ENCODE peak calls at places on chromosomes 6 and 20, in eight cellular contexts. F, O, P, Z, V, N, D and X are unnamed samples.

GRCh38 chr6:74289881-74290280 is 593.9 kb downstream of the CD109 start:
- DNase-seq in F (no peak), O (no peak), P (no peak), Z (peak; percentile 36), V (no peak), N (no peak), D (no peak), X (no peak)

GRCh38 chr6:14596410-14596809 is 478.8 kb downstream of the CD83 start:
- DNase-seq in F (no peak), O (peak; percentile 14), P (no peak), Z (peak; percentile 99), V (no peak), N (no peak), D (no peak), X (no peak)

GRCh38 chr20:50348118-50348517 is 157.5 kb downstream of the CEBPB start:
- DNase-seq in F (peak; percentile 85), O (no peak), P (no peak), Z (no peak), V (no peak), N (peak; percentile 27), D (no peak), X (peak; percentile 39)

GRCh38 chr6:20746024-20746423 is 211.8 kb downstream of the CDKAL1 start:
- DNase-seq in F (no peak), O (peak; percentile 15), P (no peak), Z (peak; percentile 11), V (no peak), N (no peak), D (no peak), X (no peak)

GRCh38 chr20:58587467-58587866 is 63.6 kb upstream of the STX16 start:
- DNase-seq in F (peak; percentile 20), O (no peak), P (no peak), Z (no peak), V (no peak), N (no peak), D (no peak), X (no peak)

GRCh38 chr6:43559328-43559727 is 16.5 kb downstream of the XPO5 start:
- DNase-seq in F (no peak), O (no peak), P (no peak), Z (no peak), V (no peak), N (no peak), D (no peak), X (no peak)

GRCh38 chr6:6913346-6913745 is 194.4 kb upstream of the RREB1 start:
- DNase-seq in F (no peak), O (no peak), P (no peak), Z (no peak), V (no peak), N (no peak), D (no peak), X (no peak)

GRCh38 chr6:17431581-17431980 is 38.2 kb downstream of the CAP2 start:
- DNase-seq in F (no peak), O (no peak), P (no peak), Z (peak; percentile 35), V (peak; percentile 16), N (no peak), D (no peak), X (no peak)

GRCh38 chr6:147166360-147166944 is 37.8 kb upstream of the STXBP5 start:
- DNase-seq in F (no peak), O (no peak), P (no peak), Z (peak; percentile 41), V (no peak), N (no peak), D (no peak), X (no peak)

GRCh38 chr6:156781882-156782631 is 4.9 kb downstream of the ARID1B start:
- DNase-seq in F (no peak), O (no peak), P (no peak), Z (no peak), V (no peak), N (no peak), D (no peak), X (no peak)

GRCh38 chr6:37357860-37358259 is 4.1 kb downstream of the RNF8 start:
- DNase-seq in F (no peak), O (no peak), P (no peak), Z (no peak), V (no peak), N (no peak), D (no peak), X (no peak)

GRCh38 chr6:8507286-8507685 is 71.9 kb upstream of the SLC35B3 start:
- DNase-seq in F (no peak), O (no peak), P (no peak), Z (no peak), V (no peak), N (no peak), D (no peak), X (no peak)

GRCh38 chr6:71513036-71513435 is 224.4 kb downstream of the OGFRL1 start:
- DNase-seq in F (no peak), O (no peak), P (no peak), Z (no peak), V (no peak), N (no peak), D (no peak), X (no peak)

GRCh38 chr20:47809161-47809560 is 23.9 kb upstream of the SULF2 start:
- DNase-seq in F (no peak), O (no peak), P (no peak), Z (no peak), V (no peak), N (no peak), D (no peak), X (no peak)

GRCh38 chr6:11485261-11485660 is 52.3 kb upstream of the TMEM170B start:
- DNase-seq in F (no peak), O (no peak), P (no peak), Z (no peak), V (no peak), N (no peak), D (no peak), X (no peak)

GRCh38 chr6:26556263-26557070 is 18.3 kb downstream of the HMGN4 start:
- DNase-seq in F (no peak), O (no peak), P (peak; percentile 73), Z (peak; percentile 90), V (no peak), N (no peak), D (peak; percentile 12), X (peak; percentile 59)

GRCh38 chr6:167143041-167143440 is 14.7 kb downstream of the GPR31 start:
- DNase-seq in F (no peak), O (no peak), P (no peak), Z (no peak), V (no peak), N (no peak), D (no peak), X (no peak)

GRCh38 chr6:169723991-169724553 is at the start of gene PHF10:
- DNase-seq in F (peak; percentile 89), O (peak; percentile 26), P (peak; percentile 48), Z (peak; percentile 32), V (no peak), N (peak; percentile 22), D (peak; percentile 57), X (peak; percentile 44)

GRCh38 chr20:58328836-58329235 is 19.3 kb downstream of the RAB22A start:
- DNase-seq in F (no peak), O (no peak), P (no peak), Z (no peak), V (no peak), N (no peak), D (no peak), X (no peak)

GRCh38 chr20:53678990-53679596 is 85.5 kb upstream of the ZNF217 start:
- DNase-seq in F (no peak), O (no peak), P (no peak), Z (peak; percentile 51), V (no peak), N (no peak), D (no peak), X (peak; percentile 64)

GRCh38 chr6:44188819-44189218 is 27.9 kb upstream of the MYMX start:
- DNase-seq in F (no peak), O (no peak), P (no peak), Z (no peak), V (no peak), N (no peak), D (no peak), X (no peak)

GRCh38 chr20:11660673-11661072 is 257.0 kb upstream of the BTBD3 start:
- DNase-seq in F (no peak), O (no peak), P (no peak), Z (no peak), V (no peak), N (no peak), D (no peak), X (no peak)

GRCh38 chr20:51470907-51471411 is 71.6 kb downstream of the NFATC2 start:
- DNase-seq in F (peak; percentile 19), O (no peak), P (no peak), Z (no peak), V (no peak), N (no peak), D (no peak), X (no peak)

GRCh38 chr6:63804381-63804956 is 168.9 kb downstream of the PHF3 start:
- DNase-seq in F (no peak), O (peak; percentile 41), P (no peak), Z (peak; percentile 92), V (no peak), N (no peak), D (no peak), X (no peak)

GRCh38 chr6:34792605-34793500 is 970 bp downstream of the BLTP3A start:
- DNase-seq in F (peak; percentile 74), O (peak; percentile 66), P (peak; percentile 25), Z (peak; percentile 69), V (peak; percentile 38), N (peak; percentile 28), D (peak; percentile 12), X (no peak)

GRCh38 chr20:51720384-51720783 is 47.8 kb downstream of the ATP9A start:
- DNase-seq in F (no peak), O (no peak), P (no peak), Z (no peak), V (no peak), N (no peak), D (no peak), X (no peak)

GRCh38 chr6:32432050-32432450 is 7.6 kb upstream of the HLA-DRA start:
- DNase-seq in F (no peak), O (peak; percentile 30), P (no peak), Z (peak; percentile 64), V (no peak), N (no peak), D (no peak), X (no peak)

GRCh38 chr6:26224547-26224912 is 137.3 kb downstream of the HFE start:
- DNase-seq in F (no peak), O (no peak), P (no peak), Z (no peak), V (no peak), N (no peak), D (no peak), X (no peak)